ENCODE peak calls at places on chromosomes 7 and 10, in four cellular contexts. R is PC-3, L is mucosa of gallbladder, Q is MM.1S. S is an unnamed sample.

GRCh38 chr10:105243825-105244224 is 602.7 kb downstream of the SORCS3 start:
- DNase-seq in R (no peak), L (no peak), Q (no peak), S (no peak)

GRCh38 chr7:111126987-111127386 is 36.1 kb downstream of the LRRN3 start:
- DNase-seq in R (peak), L (no peak), Q (no peak), S (no peak)

GRCh38 chr7:30911561-30911969 is at the start of gene AQP1:
- DNase-seq in R (no peak), L (peak), Q (no peak), S (no peak)

GRCh38 chr7:44881610-44882009 is 3.7 kb downstream of the PURB start:
- DNase-seq in R (peak), L (no peak), Q (no peak), S (no peak)

GRCh38 chr7:121334875-121335648 is 6.3 kb downstream of the WNT16 start:
- DNase-seq in R (no peak), L (no peak), Q (no peak), S (no peak)

GRCh38 chr10:102133373-102134195 is 744 bp downstream of the PPRC1 start:
- DNase-seq in R (peak), L (peak), Q (peak), S (peak)

GRCh38 chr7:32347244-32347828 is 142.8 kb downstream of the LSM5 start:
- DNase-seq in R (peak), L (no peak), Q (no peak), S (peak)

GRCh38 chr10:6840766-6841165 is 260.7 kb upstream of the PRKCQ start:
- DNase-seq in R (no peak), L (no peak), Q (no peak), S (no peak)

GRCh38 chr7:148142660-148143248 is 447.8 kb upstream of the C7orf33 start:
- DNase-seq in R (peak), L (peak), Q (peak), S (no peak)

GRCh38 chr10:59631237-59631636 is 78.4 kb downstream of the SLC16A9 start:
- DNase-seq in R (no peak), L (no peak), Q (peak), S (no peak)

GRCh38 chr7:116888895-116889294 is 26.5 kb downstream of the CAPZA2 start:
- DNase-seq in R (no peak), L (no peak), Q (no peak), S (no peak)

GRCh38 chr7:36526720-36527548 is 137.3 kb downstream of the ANLN start:
- DNase-seq in R (peak), L (no peak), Q (peak), S (no peak)

GRCh38 chr7:151452680-151453325 is 12.9 kb upstream of the CRYGN start:
- DNase-seq in R (no peak), L (no peak), Q (no peak), S (no peak)

GRCh38 chr10:91634898-91635297 is 2.0 kb upstream of the PPP1R3C start:
- DNase-seq in R (no peak), L (no peak), Q (no peak), S (no peak)

GRCh38 chr10:96513686-96514551 is at the start of gene TLL2:
- DNase-seq in R (peak), L (peak), Q (peak), S (peak)

GRCh38 chr7:137606061-137606674 is 240.6 kb downstream of the DGKI start:
- DNase-seq in R (peak), L (no peak), Q (peak), S (no peak)

GRCh38 chr10:28769147-28769604 is 91.9 kb downstream of the BAMBI start:
- DNase-seq in R (no peak), L (no peak), Q (no peak), S (no peak)

GRCh38 chr10:5775705-5776104 is 37.5 kb downstream of the GDI2 start:
- DNase-seq in R (no peak), L (peak), Q (no peak), S (peak)

GRCh38 chr10:77622822-77623410 is 14.7 kb downstream of the KCNMA1 start:
- DNase-seq in R (no peak), L (no peak), Q (peak), S (no peak)

GRCh38 chr7:123534383-123535260 is at the start of gene IQUB:
- DNase-seq in R (peak), L (peak), Q (peak), S (peak)

GRCh38 chr10:74585231-74586087 is 240.9 kb upstream of the KAT6B start:
- DNase-seq in R (no peak), L (no peak), Q (peak), S (peak)

GRCh38 chr7:41053830-41054229 is 649.1 kb downstream of the INHBA start:
- DNase-seq in R (no peak), L (no peak), Q (no peak), S (no peak)

GRCh38 chr10:80996615-80997193 is 459.0 kb downstream of the SH2D4B start:
- DNase-seq in R (no peak), L (no peak), Q (no peak), S (no peak)

S was measured in GM10248.